ENCODE peak calls at places on chromosome 20, in eight cellular contexts. S is HCT116, Q is uterus, O is astrocyte of the cerebellum, N is dorsolateral prefrontal cortex, G is ovary, E is left ventricle myocardium inferior, C is foreskin fibroblast. U is an unnamed sample.

GRCh38 chr20:13525225-13525940 is 113.3 kb downstream of the TASP1 start:
- DNase-seq in S (no peak), Q (no peak), O (peak; percentile 50), N (no peak), G (no peak), E (no peak), C (peak; percentile 95), U (no peak)

GRCh38 chr20:3935295-3935955 is 46.2 kb downstream of the PANK2 start:
- DNase-seq in S (no peak), Q (peak; percentile 55), O (no peak), N (no peak), G (no peak), E (peak; percentile 59), C (peak; percentile 40), U (no peak)

GRCh38 chr20:11193241-11193640 is 519.4 kb upstream of the JAG1 start:
- DNase-seq in S (no peak), Q (no peak), O (no peak), N (no peak), G (no peak), E (no peak), C (peak; percentile 29), U (no peak)

GRCh38 chr20:35845561-35845960 is 73.7 kb downstream of the PHF20 start:
- DNase-seq in S (no peak), Q (no peak), O (no peak), N (no peak), G (no peak), E (no peak), C (no peak), U (no peak)

GRCh38 chr20:18090477-18090876 is 32.8 kb upstream of the OVOL2 start:
- DNase-seq in S (no peak), Q (no peak), O (no peak), N (no peak), G (no peak), E (no peak), C (no peak), U (no peak)

GRCh38 chr20:46350201-46350985 is 42.1 kb upstream of the CDH22 start:
- DNase-seq in S (no peak), Q (no peak), O (peak; percentile 80), N (no peak), G (no peak), E (no peak), C (peak; percentile 84), U (peak; percentile 22)

GRCh38 chr20:50445367-50446151 is 64.6 kb upstream of the PTPN1 start:
- DNase-seq in S (no peak), Q (no peak), O (no peak), N (no peak), G (no peak), E (no peak), C (no peak), U (no peak)

GRCh38 chr20:46853926-46854325 is 40.7 kb upstream of the EYA2 start:
- DNase-seq in S (no peak), Q (no peak), O (no peak), N (no peak), G (no peak), E (no peak), C (no peak), U (no peak)

GRCh38 chr20:43658723-43659419 is 8.0 kb upstream of the MYBL2 start:
- DNase-seq in S (no peak), Q (no peak), O (no peak), N (no peak), G (no peak), E (no peak), C (no peak), U (no peak)

GRCh38 chr20:43750774-43751166 is 24.0 kb upstream of the GTSF1L start:
- DNase-seq in S (no peak), Q (no peak), O (no peak), N (no peak), G (no peak), E (no peak), C (no peak), U (no peak)

GRCh38 chr20:62890444-62890843 is 28.8 kb upstream of the TCFL5 start:
- DNase-seq in S (no peak), Q (no peak), O (no peak), N (no peak), G (no peak), E (no peak), C (no peak), U (no peak)

GRCh38 chr20:4470375-4470774 is 251.3 kb upstream of the PRND start:
- DNase-seq in S (no peak), Q (no peak), O (no peak), N (no peak), G (no peak), E (no peak), C (peak; percentile 88), U (no peak)

GRCh38 chr20:63301671-63302070 is 8.7 kb downstream of the COL20A1 start:
- DNase-seq in S (no peak), Q (no peak), O (no peak), N (no peak), G (no peak), E (no peak), C (no peak), U (no peak)

GRCh38 chr20:31835977-31836852 is 9.2 kb downstream of the FOXS1 start:
- DNase-seq in S (peak; percentile 51), Q (peak; percentile 73), O (peak; percentile 90), N (peak; percentile 77), G (peak; percentile 68), E (peak; percentile 79), C (peak; percentile 90), U (no peak)

GRCh38 chr20:36821964-36822437 is 48.4 kb upstream of the DSN1 start:
- DNase-seq in S (no peak), Q (no peak), O (no peak), N (peak; percentile 40), G (no peak), E (no peak), C (no peak), U (no peak)

GRCh38 chr20:39132511-39132910 is 170.4 kb downstream of the DHX35 start:
- DNase-seq in S (no peak), Q (no peak), O (no peak), N (no peak), G (no peak), E (no peak), C (no peak), U (no peak)

GRCh38 chr20:17849901-17850673 is 118.5 kb downstream of the SNX5 start:
- DNase-seq in S (peak; percentile 90), Q (peak; percentile 79), O (peak; percentile 88), N (no peak), G (no peak), E (peak; percentile 76), C (peak; percentile 99), U (no peak)

GRCh38 chr20:50681359-50682064 is 9.8 kb downstream of the RIPOR3 start:
- DNase-seq in S (no peak), Q (no peak), O (no peak), N (no peak), G (no peak), E (no peak), C (no peak), U (no peak)

GRCh38 chr20:50237349-50237748 is 46.7 kb downstream of the CEBPB start:
- DNase-seq in S (no peak), Q (no peak), O (no peak), N (no peak), G (no peak), E (no peak), C (no peak), U (no peak)

GRCh38 chr20:50689864-50690263 is 1.5 kb downstream of the RIPOR3 start:
- DNase-seq in S (no peak), Q (no peak), O (no peak), N (no peak), G (no peak), E (peak; percentile 23), C (peak; percentile 41), U (no peak)

GRCh38 chr20:53708129-53708968 is 114.7 kb upstream of the ZNF217 start:
- DNase-seq in S (no peak), Q (no peak), O (peak; percentile 87), N (no peak), G (no peak), E (no peak), C (peak; percentile 68), U (no peak)

GRCh38 chr20:57396212-57396611 is 5.0 kb downstream of the RBM38 start:
- DNase-seq in S (no peak), Q (no peak), O (no peak), N (no peak), G (peak; percentile 44), E (peak; percentile 13), C (no peak), U (no peak)

GRCh38 chr20:11180186-11180585 is 506.4 kb upstream of the JAG1 start:
- DNase-seq in S (no peak), Q (no peak), O (no peak), N (no peak), G (no peak), E (no peak), C (no peak), U (no peak)

GRCh38 chr20:63041776-63042175 is 35.0 kb upstream of the BHLHE23 start:
- DNase-seq in S (no peak), Q (no peak), O (no peak), N (no peak), G (no peak), E (no peak), C (no peak), U (no peak)

GRCh38 chr20:49179368-49180277 is 8.5 kb downstream of the STAU1 start:
- DNase-seq in S (no peak), Q (no peak), O (no peak), N (no peak), G (no peak), E (no peak), C (no peak), U (no peak)

GRCh38 chr20:20196610-20197009 is 144.3 kb downstream of the CFAP61 start:
- DNase-seq in S (no peak), Q (no peak), O (no peak), N (no peak), G (no peak), E (no peak), C (no peak), U (no peak)
- TF ChIP-seq CTCF in S (no peak), Q (no peak), O (no peak), N (no peak), G (no peak), E (no peak), C (no peak), U (no peak)

GRCh38 chr20:1374246-1374645 is 18.6 kb downstream of the FKBP1A start:
- DNase-seq in S (no peak), Q (no peak), O (no peak), N (no peak), G (no peak), E (no peak), C (no peak), U (no peak)
- TF ChIP-seq CTCF in S (no peak), Q (no peak), O (no peak), N (no peak), G (no peak), E (peak; percentile 37), C (no peak), U (no peak)

DNA sequence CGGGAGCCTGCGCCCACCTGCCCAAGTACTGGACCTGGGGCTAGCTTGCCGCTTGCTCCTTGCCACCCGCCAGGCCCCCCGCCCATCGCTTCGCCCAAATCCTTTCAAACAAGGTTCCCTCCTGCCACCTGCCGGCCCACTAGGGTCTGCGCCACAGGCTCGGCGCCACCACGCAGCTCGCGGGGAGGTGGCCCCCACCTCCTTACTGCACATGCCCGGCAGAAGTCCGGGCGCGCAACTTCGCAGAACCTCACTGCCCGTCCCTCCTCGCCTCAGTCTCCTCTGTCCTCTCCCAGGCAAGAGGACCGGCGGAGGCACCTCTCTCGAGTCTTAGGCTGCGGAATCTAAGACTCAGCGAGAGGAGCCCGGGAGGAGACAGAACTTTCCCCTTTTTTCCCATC is 11.2 kb downstream of the GNAS-AS1 start:
- DNase-seq in S (peak; percentile 7), Q (no peak), O (no peak), N (peak; percentile 27), G (no peak), E (no peak), C (no peak), U (peak; percentile 42)
- TF ChIP-seq CTCF in S (peak; percentile 30), Q (peak; percentile 35), O (peak; percentile 43), N (peak; percentile 35), G (no peak), E (peak; percentile 55), C (peak; percentile 35), U (peak; percentile 60)

GRCh38 chr20:9617940-9618339 is 103.5 kb downstream of the LAMP5 start:
- DNase-seq in S (peak; percentile 61), Q (no peak), O (peak; percentile 9), N (no peak), G (no peak), E (no peak), C (peak; percentile 38), U (no peak)
- TF ChIP-seq CTCF in S (peak; percentile 55), Q (peak; percentile 27), O (peak; percentile 29), N (peak; percentile 63), G (no peak), E (peak; percentile 13), C (no peak), U (peak; percentile 59)